ENCODE peak calls at places on chromosomes 13 and 19, in five cellular contexts. V, X, J, C and E are unnamed samples.

GRCh38 chr13:89514534-89515312 is 1832.8 kb upstream of the MIR17HG start:
- DNase-seq in V (peak; percentile 50), X (no peak), J (no peak), C (no peak), E (peak; percentile 20)

GRCh38 chr19:41877916-41878905 is 1.1 kb downstream of the CD79A start:
- DNase-seq in V (no peak), X (peak; percentile 42), J (no peak), C (no peak), E (no peak)

GRCh38 chr13:89113744-89114143 is 1442.6 kb downstream of the SLITRK5 start:
- DNase-seq in V (no peak), X (no peak), J (no peak), C (no peak), E (no peak)

GRCh38 chr19:10290876-10291553 is 1.3 kb downstream of the ICAM5 start:
- DNase-seq in V (peak; percentile 43), X (peak; percentile 78), J (no peak), C (peak; percentile 80), E (peak; percentile 73)

GRCh38 chr19:13812544-13812943 is 17.3 kb downstream of the ZSWIM4 start:
- DNase-seq in V (no peak), X (no peak), J (no peak), C (no peak), E (no peak)

GRCh38 chr19:19656451-19657396 is 6.8 kb downstream of the ATP13A1 start:
- DNase-seq in V (no peak), X (no peak), J (no peak), C (no peak), E (no peak)

GRCh38 chr13:26222523-26223046 is 471 bp upstream of the RNF6 start:
- DNase-seq in V (no peak), X (no peak), J (no peak), C (no peak), E (no peak)

GRCh38 chr19:10780368-10780767 is 55.6 kb downstream of the TMED1 start:
- DNase-seq in V (no peak), X (no peak), J (no peak), C (no peak), E (no peak)

GRCh38 chr13:21413013-21413412 is 46.1 kb downstream of the ZDHHC20 start:
- DNase-seq in V (no peak), X (no peak), J (no peak), C (no peak), E (no peak)

GRCh38 chr19:37920591-37921450 is 13.8 kb downstream of the SIPA1L3 start:
- DNase-seq in V (peak; percentile 49), X (no peak), J (no peak), C (no peak), E (no peak)

GRCh38 chr13:20182231-20182846 is 10.4 kb downstream of the GJB2 start:
- DNase-seq in V (peak; percentile 63), X (no peak), J (peak; percentile 35), C (peak; percentile 53), E (peak; percentile 46)

GRCh38 chr13:60397693-60398437 is 845 bp downstream of the TDRD3 start:
- DNase-seq in V (peak; percentile 35), X (no peak), J (no peak), C (no peak), E (peak; percentile 79)

GRCh38 chr19:18558595-18558994 is 925 bp downstream of the KXD1 start:
- DNase-seq in V (no peak), X (no peak), J (no peak), C (peak; percentile 40), E (no peak)

GRCh38 chr13:32881074-32881791 is 135.0 kb upstream of the KL start:
- DNase-seq in V (no peak), X (no peak), J (no peak), C (no peak), E (no peak)

GRCh38 chr13:106343831-106344230 is 191.6 kb downstream of the EFNB2 start:
- DNase-seq in V (no peak), X (no peak), J (no peak), C (no peak), E (no peak)

GRCh38 chr19:7415163-7415856 is 66.6 kb downstream of the ARHGEF18 start:
- DNase-seq in V (peak; percentile 74), X (no peak), J (no peak), C (peak; percentile 8), E (no peak)

GRCh38 chr19:15194938-15195337 is 5.9 kb downstream of the NOTCH3 start:
- DNase-seq in V (no peak), X (no peak), J (no peak), C (no peak), E (no peak)

GRCh38 chr19:18868380-18869230 is 27.4 kb downstream of the CERS1 start:
- DNase-seq in V (no peak), X (no peak), J (no peak), C (no peak), E (peak; percentile 41)

GRCh38 chr13:47258384-47258783 is 361.5 kb upstream of the HTR2A start:
- DNase-seq in V (no peak), X (no peak), J (no peak), C (no peak), E (no peak)
- TF ChIP-seq ATF2 in V (no peak), X (no peak), J (no peak), C (no peak), E (no peak)

GRCh38 chr19:29371766-29372415 is 153.9 kb upstream of the VSTM2B start:
- DNase-seq in V (no peak), X (peak; percentile 28), J (no peak), C (no peak), E (no peak)
- TF ChIP-seq ATF2 in V (no peak), X (no peak), J (no peak), C (no peak), E (no peak)

DNA sequence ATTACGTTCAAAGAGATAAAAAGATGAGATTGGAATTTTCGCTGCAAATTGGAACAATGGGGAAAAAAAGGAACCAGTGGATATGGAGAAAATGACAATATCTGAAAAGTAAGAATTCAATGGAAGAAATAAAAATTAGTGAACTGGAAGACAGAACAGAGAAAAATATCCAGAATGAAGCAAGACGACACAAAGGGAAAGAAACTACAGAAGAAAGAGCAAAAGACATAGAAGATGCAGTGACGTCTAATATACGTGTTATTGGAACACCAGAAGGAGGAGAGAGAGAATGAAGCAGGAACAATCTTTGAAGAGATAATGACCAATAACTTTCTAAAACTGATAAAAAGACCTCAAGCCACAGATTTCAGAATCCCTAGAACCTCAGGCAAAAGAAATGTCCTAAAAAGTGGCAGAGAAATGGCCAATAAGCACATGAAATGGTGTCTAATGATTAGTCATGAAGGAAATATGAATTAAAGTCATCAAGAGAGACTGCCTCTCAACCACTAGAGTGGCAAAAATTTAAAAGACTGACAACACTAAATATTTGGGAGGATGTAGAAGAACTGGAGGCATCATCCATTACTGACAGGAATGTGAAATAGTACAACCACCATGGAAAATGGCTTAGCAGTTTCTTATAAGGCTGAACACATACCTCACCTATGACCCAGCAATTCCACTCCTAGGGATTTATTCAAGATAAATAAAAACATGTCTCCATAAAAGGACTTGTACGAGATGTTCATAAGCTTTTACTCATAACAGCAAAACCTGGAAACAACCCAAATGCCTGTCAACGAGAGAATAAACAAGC is 56.5 kb downstream of the GADD45B start:
- DNase-seq in V (no peak), X (no peak), J (no peak), C (no peak), E (no peak)
- TF ChIP-seq ATF2 in V (no peak), X (no peak), J (no peak), C (no peak), E (no peak)

GRCh38 chr19:48396010-48396870 is 2.8 kb downstream of the GRIN2D start:
- DNase-seq in V (no peak), X (peak; percentile 60), J (no peak), C (peak; percentile 40), E (no peak)

GRCh38 chr19:48397263-48397635 is 3.8 kb downstream of the GRIN2D start:
- DNase-seq in V (no peak), X (no peak), J (no peak), C (no peak), E (no peak)

GRCh38 chr19:48395499-48395898 is 2.0 kb downstream of the GRIN2D start:
- DNase-seq in V (no peak), X (peak; percentile 52), J (no peak), C (no peak), E (no peak)

GRCh38 chr19:48397636-48398328 is 4.3 kb downstream of the GRIN2D start:
- DNase-seq in V (no peak), X (no peak), J (no peak), C (no peak), E (no peak)

DNA sequence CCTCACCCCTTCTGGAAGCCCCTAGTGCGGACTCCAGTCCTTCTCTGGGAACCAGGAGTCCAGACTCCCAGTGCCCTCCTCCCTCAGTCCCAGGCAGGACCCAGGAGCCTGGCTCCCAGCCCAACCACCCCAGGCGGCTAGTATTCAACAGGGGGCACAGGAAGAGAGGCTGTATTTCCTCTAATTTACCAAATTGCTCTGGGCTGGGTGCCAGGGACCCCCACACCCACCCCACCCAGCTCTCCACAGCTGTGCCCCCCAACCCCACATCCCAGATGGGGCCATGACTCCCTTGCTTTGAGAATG is 3.4 kb downstream of the GRIN2D start:
- DNase-seq in V (no peak), X (no peak), J (no peak), C (no peak), E (no peak)
- TF ChIP-seq ATF2 in V (no peak), X (no peak), J (no peak), C (no peak), E (no peak)

GRCh38 chr13:52617070-52618060 is 24.9 kb upstream of the HNRNPA1L2 start:
- DNase-seq in V (peak; percentile 82), X (peak; percentile 87), J (peak; percentile 56), C (peak; percentile 72), E (peak; percentile 85)
- TF ChIP-seq ATF2 in V (peak; percentile 79), X (no peak), J (no peak), C (no peak), E (no peak)

GRCh38 chr19:51015691-51016267 is 3.7 kb downstream of the KLK10 start:
- DNase-seq in V (no peak), X (no peak), J (no peak), C (no peak), E (no peak)

GRCh38 chr19:51014242-51014641 is 5.3 kb downstream of the KLK10 start:
- DNase-seq in V (no peak), X (no peak), J (no peak), C (no peak), E (no peak)

GRCh38 chr19:51018745-51019543 is 565 bp downstream of the KLK10 start:
- DNase-seq in V (no peak), X (peak; percentile 73), J (no peak), C (no peak), E (peak; percentile 55)

GRCh38 chr19:51019544-51019925 is at the start of gene KLK10:
- DNase-seq in V (no peak), X (no peak), J (no peak), C (no peak), E (no peak)

GRCh38 chr19:51016798-51017683 is 2.5 kb downstream of the KLK10 start:
- DNase-seq in V (peak; percentile 31), X (peak; percentile 98), J (no peak), C (peak; percentile 83), E (peak; percentile 92)
- TF ChIP-seq ATF2 in V (no peak), X (no peak), J (no peak), C (no peak), E (no peak)

DNA sequence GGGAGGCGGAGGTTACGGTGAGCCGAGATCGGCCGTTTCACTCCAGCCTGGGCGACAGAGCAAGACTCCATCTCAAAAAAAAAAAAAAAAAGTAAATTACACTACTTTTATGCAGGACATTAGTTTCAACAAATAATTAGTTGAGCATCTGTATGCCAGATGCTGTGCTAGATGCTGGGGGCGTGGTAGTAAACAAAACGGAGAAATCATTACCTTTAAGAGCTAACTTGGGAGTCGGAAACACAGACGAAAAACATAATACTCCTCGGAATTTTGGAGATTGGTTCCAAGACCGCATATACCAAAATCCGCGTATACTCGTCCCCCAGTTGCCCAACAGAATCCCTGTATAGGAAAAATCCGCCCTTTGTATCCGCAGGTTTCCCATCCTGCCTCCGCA is 1.3 kb upstream of the DUS3L start:
- DNase-seq in V (no peak), X (no peak), J (no peak), C (no peak), E (no peak)
- TF ChIP-seq ATF2 in V (no peak), X (no peak), J (no peak), C (no peak), E (no peak)